ENCODE peak calls at places on chromosome 6, in six cellular contexts. One of them, this sample, is unnamed.

GRCh38 chr6:30044630-30045029 is 16.4 kb upstream of the POLR1H start:
- DNase-seq in psoas muscle: no peak
- DNase-seq in A172: peak
- DNase-seq in fibroblast of the aortic adventitia: peak
- DNase-seq in body of pancreas: no peak
- DNase-seq in HEK293T: no peak
- DNase-seq in this sample: no peak

GRCh38 chr6:27156874-27157460 is 90.5 kb upstream of the PRSS16 start:
- DNase-seq in psoas muscle: no peak
- DNase-seq in A172: no peak
- DNase-seq in fibroblast of the aortic adventitia: no peak
- DNase-seq in body of pancreas: no peak
- DNase-seq in HEK293T: no peak
- DNase-seq in this sample: no peak

GRCh38 chr6:129624488-129624887 is 85.5 kb downstream of the ARHGAP18 start:
- DNase-seq in psoas muscle: no peak
- DNase-seq in A172: no peak
- DNase-seq in fibroblast of the aortic adventitia: no peak
- DNase-seq in body of pancreas: no peak
- DNase-seq in HEK293T: no peak
- DNase-seq in this sample: no peak

GRCh38 chr6:150425508-150425907 is 56.7 kb downstream of the IYD start:
- DNase-seq in psoas muscle: no peak
- DNase-seq in A172: no peak
- DNase-seq in fibroblast of the aortic adventitia: no peak
- DNase-seq in body of pancreas: no peak
- DNase-seq in HEK293T: no peak
- DNase-seq in this sample: no peak

GRCh38 chr6:30219244-30219643 is 6.0 kb upstream of the TRIM26 start:
- DNase-seq in psoas muscle: no peak
- DNase-seq in A172: peak
- DNase-seq in fibroblast of the aortic adventitia: peak
- DNase-seq in body of pancreas: peak
- DNase-seq in HEK293T: peak
- DNase-seq in this sample: peak

GRCh38 chr6:22026160-22026678 is 270.6 kb downstream of the PRL start:
- DNase-seq in psoas muscle: no peak
- DNase-seq in A172: no peak
- DNase-seq in fibroblast of the aortic adventitia: peak
- DNase-seq in body of pancreas: no peak
- DNase-seq in HEK293T: no peak
- DNase-seq in this sample: peak

GRCh38 chr6:115890238-115890637 is 170.5 kb downstream of the FRK start:
- DNase-seq in psoas muscle: no peak
- DNase-seq in A172: no peak
- DNase-seq in fibroblast of the aortic adventitia: no peak
- DNase-seq in body of pancreas: no peak
- DNase-seq in HEK293T: no peak
- DNase-seq in this sample: no peak

GRCh38 chr6:137904822-137905617 is 38.0 kb downstream of the TNFAIP3 start:
- DNase-seq in psoas muscle: no peak
- DNase-seq in A172: no peak
- DNase-seq in fibroblast of the aortic adventitia: no peak
- DNase-seq in body of pancreas: no peak
- DNase-seq in HEK293T: no peak
- DNase-seq in this sample: no peak

GRCh38 chr6:117206951-117207687 is 58.2 kb upstream of the VGLL2 start:
- DNase-seq in psoas muscle: no peak
- DNase-seq in A172: peak
- DNase-seq in fibroblast of the aortic adventitia: no peak
- DNase-seq in body of pancreas: no peak
- DNase-seq in HEK293T: peak
- DNase-seq in this sample: no peak

GRCh38 chr6:21593412-21593926 is at the start of gene SOX4:
- DNase-seq in psoas muscle: peak
- DNase-seq in A172: peak
- DNase-seq in fibroblast of the aortic adventitia: peak
- DNase-seq in body of pancreas: peak
- DNase-seq in HEK293T: peak
- DNase-seq in this sample: peak

GRCh38 chr6:27293436-27294152 is 18.5 kb downstream of the POM121L2 start:
- DNase-seq in psoas muscle: no peak
- DNase-seq in A172: peak
- DNase-seq in fibroblast of the aortic adventitia: peak
- DNase-seq in body of pancreas: no peak
- DNase-seq in HEK293T: peak
- DNase-seq in this sample: no peak

GRCh38 chr6:32971581-32972352 is 3.4 kb downstream of the BRD2 start:
- DNase-seq in psoas muscle: peak
- DNase-seq in A172: peak
- DNase-seq in fibroblast of the aortic adventitia: peak
- DNase-seq in body of pancreas: peak
- DNase-seq in HEK293T: peak
- DNase-seq in this sample: peak

GRCh38 chr6:139764498-139764986 is 390.1 kb upstream of the CITED2 start:
- DNase-seq in psoas muscle: peak
- DNase-seq in A172: peak
- DNase-seq in fibroblast of the aortic adventitia: peak
- DNase-seq in body of pancreas: no peak
- DNase-seq in HEK293T: no peak
- DNase-seq in this sample: no peak

GRCh38 chr6:28981391-28981832 is 23.7 kb downstream of the ZNF311 start:
- DNase-seq in psoas muscle: peak
- DNase-seq in A172: peak
- DNase-seq in fibroblast of the aortic adventitia: peak
- DNase-seq in body of pancreas: peak
- DNase-seq in HEK293T: no peak
- DNase-seq in this sample: peak

GRCh38 chr6:29017428-29017802 is 12.3 kb upstream of the ZNF311 start:
- DNase-seq in psoas muscle: no peak
- DNase-seq in A172: no peak
- DNase-seq in fibroblast of the aortic adventitia: no peak
- DNase-seq in body of pancreas: no peak
- DNase-seq in HEK293T: no peak
- DNase-seq in this sample: no peak

GRCh38 chr6:20582586-20583446 is 48.6 kb downstream of the CDKAL1 start:
- DNase-seq in psoas muscle: no peak
- DNase-seq in A172: no peak
- DNase-seq in fibroblast of the aortic adventitia: no peak
- DNase-seq in body of pancreas: no peak
- DNase-seq in HEK293T: no peak
- DNase-seq in this sample: no peak

GRCh38 chr6:129845696-129846095 is 15.4 kb downstream of the TMEM244 start:
- DNase-seq in psoas muscle: no peak
- DNase-seq in A172: no peak
- DNase-seq in fibroblast of the aortic adventitia: no peak
- DNase-seq in body of pancreas: no peak
- DNase-seq in HEK293T: no peak
- DNase-seq in this sample: no peak

GRCh38 chr6:144786825-144787224 is 501.7 kb downstream of the UTRN start:
- DNase-seq in psoas muscle: no peak
- DNase-seq in A172: no peak
- DNase-seq in fibroblast of the aortic adventitia: no peak
- DNase-seq in body of pancreas: no peak
- DNase-seq in HEK293T: no peak
- DNase-seq in this sample: no peak

GRCh38 chr6:32962427-32962826 is 6.0 kb upstream of the BRD2 start:
- DNase-seq in psoas muscle: no peak
- DNase-seq in A172: no peak
- DNase-seq in fibroblast of the aortic adventitia: no peak
- DNase-seq in body of pancreas: no peak
- DNase-seq in HEK293T: no peak
- DNase-seq in this sample: no peak

GRCh38 chr6:20575125-20575524 is 40.9 kb downstream of the CDKAL1 start:
- DNase-seq in psoas muscle: no peak
- DNase-seq in A172: no peak
- DNase-seq in fibroblast of the aortic adventitia: no peak
- DNase-seq in body of pancreas: peak
- DNase-seq in HEK293T: no peak
- DNase-seq in this sample: no peak

GRCh38 chr6:71531841-71532240 is 243.2 kb downstream of the OGFRL1 start:
- DNase-seq in psoas muscle: peak
- DNase-seq in A172: no peak
- DNase-seq in fibroblast of the aortic adventitia: no peak
- DNase-seq in body of pancreas: no peak
- DNase-seq in HEK293T: no peak
- DNase-seq in this sample: no peak

GRCh38 chr6:108260126-108260808 is 573 bp downstream of the SNX3 start:
- DNase-seq in psoas muscle: no peak
- DNase-seq in A172: peak
- DNase-seq in fibroblast of the aortic adventitia: peak
- DNase-seq in body of pancreas: peak
- DNase-seq in HEK293T: peak
- DNase-seq in this sample: peak

GRCh38 chr6:7640607-7641577 is 50.9 kb downstream of the SNRNP48 start:
- DNase-seq in psoas muscle: no peak
- DNase-seq in A172: peak
- DNase-seq in fibroblast of the aortic adventitia: peak
- DNase-seq in body of pancreas: no peak
- DNase-seq in HEK293T: no peak
- DNase-seq in this sample: no peak

GRCh38 chr6:2633763-2634150 is 117.0 kb downstream of the MYLK4 start:
- DNase-seq in psoas muscle: no peak
- DNase-seq in A172: no peak
- DNase-seq in fibroblast of the aortic adventitia: no peak
- DNase-seq in body of pancreas: no peak
- DNase-seq in HEK293T: no peak
- DNase-seq in this sample: no peak

GRCh38 chr6:116015560-116015959 is 45.1 kb downstream of the FRK start:
- DNase-seq in psoas muscle: no peak
- DNase-seq in A172: no peak
- DNase-seq in fibroblast of the aortic adventitia: no peak
- DNase-seq in body of pancreas: no peak
- DNase-seq in HEK293T: no peak
- DNase-seq in this sample: no peak

GRCh38 chr6:1316482-1317220 is 4.8 kb downstream of the FOXQ1 start:
- DNase-seq in psoas muscle: no peak
- DNase-seq in A172: no peak
- DNase-seq in fibroblast of the aortic adventitia: peak
- DNase-seq in body of pancreas: peak
- DNase-seq in HEK293T: no peak
- DNase-seq in this sample: no peak

GRCh38 chr6:41441598-41442205 is 104.5 kb upstream of the FOXP4 start:
- DNase-seq in psoas muscle: no peak
- DNase-seq in A172: no peak
- DNase-seq in fibroblast of the aortic adventitia: no peak
- DNase-seq in body of pancreas: no peak
- DNase-seq in HEK293T: no peak
- DNase-seq in this sample: peak

GRCh38 chr6:52074155-52074554 is 13.3 kb downstream of the PKHD1 start:
- DNase-seq in psoas muscle: no peak
- DNase-seq in A172: no peak
- DNase-seq in fibroblast of the aortic adventitia: no peak
- DNase-seq in body of pancreas: no peak
- DNase-seq in HEK293T: no peak
- DNase-seq in this sample: no peak

GRCh38 chr6:147119310-147119709 is 84.9 kb upstream of the STXBP5 start:
- DNase-seq in psoas muscle: no peak
- DNase-seq in A172: no peak
- DNase-seq in fibroblast of the aortic adventitia: no peak
- DNase-seq in body of pancreas: no peak
- DNase-seq in HEK293T: no peak
- DNase-seq in this sample: no peak

GRCh38 chr6:7899046-7899888 is 11.3 kb downstream of the TXNDC5 start:
- DNase-seq in psoas muscle: no peak
- DNase-seq in A172: no peak
- DNase-seq in fibroblast of the aortic adventitia: no peak
- DNase-seq in body of pancreas: no peak
- DNase-seq in HEK293T: no peak
- DNase-seq in this sample: no peak

GRCh38 chr6:15266423-15266996 is 20.6 kb downstream of the JARID2 start:
- DNase-seq in psoas muscle: peak
- DNase-seq in A172: no peak
- DNase-seq in fibroblast of the aortic adventitia: no peak
- DNase-seq in body of pancreas: no peak
- DNase-seq in HEK293T: no peak
- DNase-seq in this sample: no peak

GRCh38 chr6:129642322-129642721 is 67.7 kb downstream of the ARHGAP18 start:
- DNase-seq in psoas muscle: no peak
- DNase-seq in A172: no peak
- DNase-seq in fibroblast of the aortic adventitia: no peak
- DNase-seq in body of pancreas: no peak
- DNase-seq in HEK293T: no peak
- DNase-seq in this sample: no peak

GRCh38 chr6:169854083-169854725 is 102.8 kb downstream of the ERMARD start:
- DNase-seq in psoas muscle: no peak
- DNase-seq in A172: no peak
- DNase-seq in fibroblast of the aortic adventitia: no peak
- DNase-seq in body of pancreas: no peak
- DNase-seq in HEK293T: no peak
- DNase-seq in this sample: no peak

GRCh38 chr6:92710048-92710447 is 709.3 kb downstream of the EPHA7 start:
- DNase-seq in psoas muscle: no peak
- DNase-seq in A172: no peak
- DNase-seq in fibroblast of the aortic adventitia: no peak
- DNase-seq in body of pancreas: no peak
- DNase-seq in HEK293T: no peak
- DNase-seq in this sample: no peak

GRCh38 chr6:125797934-125798444 is 7.2 kb downstream of the NCOA7 start:
- DNase-seq in psoas muscle: no peak
- DNase-seq in A172: no peak
- DNase-seq in fibroblast of the aortic adventitia: no peak
- DNase-seq in body of pancreas: no peak
- DNase-seq in HEK293T: no peak
- DNase-seq in this sample: no peak

GRCh38 chr6:155647354-155647753 is 191.7 kb upstream of the NOX3 start:
- DNase-seq in psoas muscle: no peak
- DNase-seq in A172: no peak
- DNase-seq in fibroblast of the aortic adventitia: peak
- DNase-seq in body of pancreas: no peak
- DNase-seq in HEK293T: no peak
- DNase-seq in this sample: no peak

GRCh38 chr6:143233563-143234285 is 173.0 kb downstream of the AIG1 start:
- DNase-seq in psoas muscle: no peak
- DNase-seq in A172: no peak
- DNase-seq in fibroblast of the aortic adventitia: no peak
- DNase-seq in body of pancreas: no peak
- DNase-seq in HEK293T: no peak
- DNase-seq in this sample: no peak

GRCh38 chr6:150124235-150124634 is 18.6 kb upstream of the PPP1R14C start:
- DNase-seq in psoas muscle: no peak
- DNase-seq in A172: no peak
- DNase-seq in fibroblast of the aortic adventitia: no peak
- DNase-seq in body of pancreas: no peak
- DNase-seq in HEK293T: no peak
- DNase-seq in this sample: no peak

GRCh38 chr6:142416179-142416578 is 114.4 kb downstream of the ADGRG6 start:
- DNase-seq in psoas muscle: no peak
- DNase-seq in A172: peak
- DNase-seq in fibroblast of the aortic adventitia: peak
- DNase-seq in body of pancreas: no peak
- DNase-seq in HEK293T: no peak
- DNase-seq in this sample: no peak

This sample was measured in DND-41.